ENCODE peak calls at places on chromosomes 1 and 21, in eight cellular contexts. One of them, this sample, is unnamed.

GRCh38 chr1:156901966-156902922 is 8.7 kb downstream of the PEAR1 start:
- DNase-seq in stomach: no peak
- DNase-seq in psoas muscle: peak
- DNase-seq in AG09319: no peak
- DNase-seq in suprapubic skin: no peak
- DNase-seq in HFF-Myc: no peak
- DNase-seq in endothelial cell of umbilical vein: peak
- DNase-seq in ovary: no peak
- DNase-seq in this sample: no peak

GRCh38 chr1:33560680-33561079 is 88.2 kb downstream of the ZSCAN20 start:
- DNase-seq in ovary: no peak
- DNase-seq in stomach: no peak
- DNase-seq in HFF-Myc: no peak
- DNase-seq in suprapubic skin: no peak
- DNase-seq in endothelial cell of umbilical vein: no peak
- DNase-seq in AG09319: no peak
- DNase-seq in psoas muscle: no peak
- DNase-seq in this sample: no peak

GRCh38 chr21:18369115-18369514 is 34.5 kb downstream of the TMPRSS15 start:
- DNase-seq in HFF-Myc: no peak
- DNase-seq in suprapubic skin: no peak
- DNase-seq in AG09319: no peak
- DNase-seq in ovary: no peak
- DNase-seq in stomach: no peak
- DNase-seq in psoas muscle: no peak
- DNase-seq in endothelial cell of umbilical vein: peak
- DNase-seq in this sample: no peak

GRCh38 chr1:54283214-54283996 is 83.4 kb downstream of the MRPL37 start:
- DNase-seq in stomach: no peak
- DNase-seq in suprapubic skin: no peak
- DNase-seq in psoas muscle: no peak
- DNase-seq in endothelial cell of umbilical vein: no peak
- DNase-seq in HFF-Myc: no peak
- DNase-seq in ovary: no peak
- DNase-seq in AG09319: no peak
- DNase-seq in this sample: no peak

GRCh38 chr1:101188311-101188710 is 48.5 kb upstream of the S1PR1 start:
- DNase-seq in ovary: no peak
- DNase-seq in psoas muscle: no peak
- DNase-seq in AG09319: no peak
- DNase-seq in suprapubic skin: no peak
- DNase-seq in endothelial cell of umbilical vein: no peak
- DNase-seq in stomach: no peak
- DNase-seq in HFF-Myc: no peak
- DNase-seq in this sample: no peak

GRCh38 chr1:75135829-75136142 is 1.6 kb downstream of the LHX8 start:
- DNase-seq in HFF-Myc: no peak
- DNase-seq in AG09319: no peak
- DNase-seq in ovary: no peak
- DNase-seq in stomach: no peak
- DNase-seq in psoas muscle: no peak
- DNase-seq in endothelial cell of umbilical vein: no peak
- DNase-seq in suprapubic skin: no peak
- DNase-seq in this sample: no peak

GRCh38 chr1:32893198-32894018 is 7.1 kb downstream of the HPCA start:
- DNase-seq in endothelial cell of umbilical vein: no peak
- DNase-seq in HFF-Myc: no peak
- DNase-seq in AG09319: no peak
- DNase-seq in psoas muscle: peak
- DNase-seq in stomach: peak
- DNase-seq in ovary: peak
- DNase-seq in suprapubic skin: no peak
- DNase-seq in this sample: peak

GRCh38 chr1:206117151-206117948 is at the start of gene AVPR1B:
- DNase-seq in HFF-Myc: no peak
- DNase-seq in AG09319: no peak
- DNase-seq in suprapubic skin: no peak
- DNase-seq in endothelial cell of umbilical vein: peak
- DNase-seq in psoas muscle: peak
- DNase-seq in ovary: peak
- DNase-seq in stomach: peak
- DNase-seq in this sample: peak

GRCh38 chr1:100445565-100445964 is 92.4 kb upstream of the GPR88 start:
- DNase-seq in HFF-Myc: no peak
- DNase-seq in AG09319: no peak
- DNase-seq in endothelial cell of umbilical vein: peak
- DNase-seq in stomach: no peak
- DNase-seq in psoas muscle: no peak
- DNase-seq in suprapubic skin: no peak
- DNase-seq in ovary: no peak
- DNase-seq in this sample: no peak

GRCh38 chr1:21626921-21627339 is 42.2 kb downstream of the RAP1GAP start:
- DNase-seq in suprapubic skin: no peak
- DNase-seq in HFF-Myc: no peak
- DNase-seq in stomach: peak
- DNase-seq in ovary: no peak
- DNase-seq in psoas muscle: no peak
- DNase-seq in endothelial cell of umbilical vein: no peak
- DNase-seq in AG09319: no peak
- DNase-seq in this sample: peak

DNA sequence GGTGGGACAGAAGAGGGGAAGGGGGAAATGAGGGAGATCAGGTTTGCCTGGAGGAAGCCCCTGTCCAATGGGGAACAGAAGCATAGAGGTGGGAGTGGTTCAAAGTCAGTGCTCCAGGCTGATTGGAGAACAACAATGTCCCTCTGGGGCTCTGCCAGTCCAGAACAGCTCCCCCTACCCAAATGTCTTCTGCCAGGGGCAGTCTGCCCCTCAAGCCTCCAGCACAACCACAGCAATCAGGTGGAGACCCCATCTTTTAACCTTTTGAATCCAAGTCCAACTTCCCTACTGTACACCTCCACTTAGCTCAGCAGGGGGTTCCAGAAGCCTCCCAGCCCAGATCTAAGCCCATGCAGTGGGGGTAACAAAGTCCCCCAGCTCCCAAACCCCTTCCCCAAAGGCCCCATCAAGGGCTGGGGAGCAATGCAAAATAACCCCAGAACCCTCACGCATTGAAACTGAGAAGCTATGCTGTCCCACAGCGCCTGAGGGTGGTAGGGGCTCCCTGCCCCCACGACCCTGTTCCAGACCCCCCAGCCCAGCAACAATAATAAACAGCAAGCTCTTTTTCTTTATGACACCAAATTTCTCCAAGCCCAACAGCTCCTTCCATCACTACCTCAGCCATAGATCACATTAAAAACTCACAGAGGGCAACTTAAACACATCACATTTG is 3.3 kb downstream of the AHDC1 start:
- DNase-seq in psoas muscle: no peak
- DNase-seq in stomach: no peak
- DNase-seq in suprapubic skin: no peak
- DNase-seq in AG09319: no peak
- DNase-seq in endothelial cell of umbilical vein: peak
- DNase-seq in ovary: no peak
- DNase-seq in HFF-Myc: no peak
- DNase-seq in this sample: no peak
- TF ChIP-seq CTCF in psoas muscle: no peak
- TF ChIP-seq CTCF in stomach: no peak
- TF ChIP-seq CTCF in suprapubic skin: no peak
- TF ChIP-seq CTCF in AG09319: no peak
- TF ChIP-seq CTCF in endothelial cell of umbilical vein: no peak
- TF ChIP-seq CTCF in ovary: no peak
- TF ChIP-seq CTCF in HFF-Myc: peak
- TF ChIP-seq CTCF in this sample: no peak

GRCh38 chr1:213418268-213419068 is 367.4 kb downstream of the RPS6KC1 start:
- DNase-seq in endothelial cell of umbilical vein: no peak
- DNase-seq in HFF-Myc: no peak
- DNase-seq in AG09319: no peak
- DNase-seq in ovary: no peak
- DNase-seq in psoas muscle: no peak
- DNase-seq in suprapubic skin: no peak
- DNase-seq in stomach: no peak
- DNase-seq in this sample: no peak

GRCh38 chr1:213416461-213417224 is 365.6 kb downstream of the RPS6KC1 start:
- DNase-seq in AG09319: no peak
- DNase-seq in endothelial cell of umbilical vein: no peak
- DNase-seq in ovary: no peak
- DNase-seq in suprapubic skin: no peak
- DNase-seq in stomach: no peak
- DNase-seq in HFF-Myc: no peak
- DNase-seq in psoas muscle: no peak
- DNase-seq in this sample: no peak

GRCh38 chr1:213417846-213418245 is 366.8 kb downstream of the RPS6KC1 start:
- DNase-seq in ovary: no peak
- DNase-seq in stomach: no peak
- DNase-seq in suprapubic skin: no peak
- DNase-seq in psoas muscle: no peak
- DNase-seq in AG09319: no peak
- DNase-seq in endothelial cell of umbilical vein: no peak
- DNase-seq in HFF-Myc: no peak
- DNase-seq in this sample: no peak

GRCh38 chr1:213417225-213417820 is 366.3 kb downstream of the RPS6KC1 start:
- DNase-seq in suprapubic skin: no peak
- DNase-seq in AG09319: no peak
- DNase-seq in endothelial cell of umbilical vein: no peak
- DNase-seq in stomach: no peak
- DNase-seq in psoas muscle: no peak
- DNase-seq in ovary: no peak
- DNase-seq in HFF-Myc: no peak
- DNase-seq in this sample: no peak

GRCh38 chr1:213419369-213420030 is 368.5 kb downstream of the RPS6KC1 start:
- DNase-seq in suprapubic skin: no peak
- DNase-seq in HFF-Myc: no peak
- DNase-seq in ovary: no peak
- DNase-seq in psoas muscle: no peak
- DNase-seq in AG09319: no peak
- DNase-seq in endothelial cell of umbilical vein: no peak
- DNase-seq in stomach: no peak
- DNase-seq in this sample: no peak
- TF ChIP-seq CTCF in suprapubic skin: no peak
- TF ChIP-seq CTCF in HFF-Myc: no peak
- TF ChIP-seq CTCF in ovary: no peak
- TF ChIP-seq CTCF in psoas muscle: no peak
- TF ChIP-seq CTCF in AG09319: no peak
- TF ChIP-seq CTCF in endothelial cell of umbilical vein: no peak
- TF ChIP-seq CTCF in stomach: no peak
- TF ChIP-seq CTCF in this sample: no peak

GRCh38 chr1:230215049-230215448 is 148.0 kb downstream of the GALNT2 start:
- DNase-seq in HFF-Myc: no peak
- DNase-seq in suprapubic skin: no peak
- DNase-seq in psoas muscle: peak
- DNase-seq in ovary: peak
- DNase-seq in stomach: peak
- DNase-seq in AG09319: no peak
- DNase-seq in endothelial cell of umbilical vein: peak
- DNase-seq in this sample: peak
- TF ChIP-seq CTCF in HFF-Myc: no peak
- TF ChIP-seq CTCF in suprapubic skin: peak
- TF ChIP-seq CTCF in psoas muscle: peak
- TF ChIP-seq CTCF in ovary: no peak
- TF ChIP-seq CTCF in stomach: no peak
- TF ChIP-seq CTCF in AG09319: peak
- TF ChIP-seq CTCF in endothelial cell of umbilical vein: peak
- TF ChIP-seq CTCF in this sample: no peak

GRCh38 chr1:183273300-183273699 is 87.2 kb downstream of the LAMC2 start:
- DNase-seq in stomach: no peak
- DNase-seq in ovary: no peak
- DNase-seq in psoas muscle: no peak
- DNase-seq in HFF-Myc: peak
- DNase-seq in suprapubic skin: no peak
- DNase-seq in endothelial cell of umbilical vein: no peak
- DNase-seq in AG09319: no peak
- DNase-seq in this sample: no peak

GRCh38 chr1:183274836-183275235 is 88.8 kb downstream of the LAMC2 start:
- DNase-seq in AG09319: no peak
- DNase-seq in HFF-Myc: no peak
- DNase-seq in ovary: no peak
- DNase-seq in psoas muscle: no peak
- DNase-seq in suprapubic skin: no peak
- DNase-seq in stomach: no peak
- DNase-seq in endothelial cell of umbilical vein: no peak
- DNase-seq in this sample: no peak

GRCh38 chr1:183272390-183272801 is 86.3 kb downstream of the LAMC2 start:
- DNase-seq in HFF-Myc: peak
- DNase-seq in ovary: no peak
- DNase-seq in psoas muscle: no peak
- DNase-seq in AG09319: peak
- DNase-seq in endothelial cell of umbilical vein: peak
- DNase-seq in suprapubic skin: no peak
- DNase-seq in stomach: no peak
- DNase-seq in this sample: no peak

GRCh38 chr1:183267646-183268431 is 81.8 kb downstream of the LAMC2 start:
- DNase-seq in stomach: no peak
- DNase-seq in ovary: no peak
- DNase-seq in endothelial cell of umbilical vein: peak
- DNase-seq in suprapubic skin: no peak
- DNase-seq in AG09319: peak
- DNase-seq in HFF-Myc: peak
- DNase-seq in psoas muscle: no peak
- DNase-seq in this sample: no peak

DNA sequence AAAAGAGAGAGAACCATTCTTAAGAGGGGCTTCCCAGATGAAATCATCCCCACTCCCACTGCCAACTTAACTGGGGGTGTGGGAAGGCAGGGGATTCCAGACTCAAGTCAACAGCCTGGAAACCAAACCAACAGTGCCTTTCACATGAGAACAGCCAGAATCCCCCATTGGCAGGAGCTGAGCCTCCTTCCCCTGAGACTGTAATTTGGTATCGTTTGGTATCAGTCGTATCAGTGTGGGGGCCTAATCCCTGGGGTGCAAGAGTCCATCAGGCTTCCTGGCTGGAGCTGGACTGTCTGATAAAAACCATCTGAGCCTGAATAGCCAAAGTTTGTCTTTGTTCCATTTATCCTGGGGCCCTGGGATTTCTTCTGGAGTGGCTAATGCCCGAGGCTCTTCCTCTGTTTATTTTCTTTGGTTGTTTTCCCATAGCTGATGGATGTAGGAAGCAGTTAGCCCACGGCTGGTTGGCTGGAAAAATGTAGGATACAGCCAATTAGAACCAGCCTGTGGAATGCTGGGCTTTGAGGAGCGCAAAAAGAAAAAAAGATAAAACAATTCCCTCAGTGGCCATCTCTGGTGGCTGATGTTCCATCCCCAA is 84.6 kb downstream of the LAMC2 start:
- DNase-seq in HFF-Myc: peak
- DNase-seq in ovary: no peak
- DNase-seq in stomach: no peak
- DNase-seq in AG09319: peak
- DNase-seq in psoas muscle: no peak
- DNase-seq in suprapubic skin: no peak
- DNase-seq in endothelial cell of umbilical vein: peak
- DNase-seq in this sample: no peak
- TF ChIP-seq CTCF in HFF-Myc: no peak
- TF ChIP-seq CTCF in ovary: no peak
- TF ChIP-seq CTCF in stomach: no peak
- TF ChIP-seq CTCF in AG09319: no peak
- TF ChIP-seq CTCF in psoas muscle: no peak
- TF ChIP-seq CTCF in suprapubic skin: no peak
- TF ChIP-seq CTCF in endothelial cell of umbilical vein: no peak
- TF ChIP-seq CTCF in this sample: no peak

This sample was measured in Calu3.